ENCODE peak calls at places on chromosomes 5 and 9, in four cellular contexts. X, K, G and E are unnamed samples.

GRCh38 chr5:38118080-38118479 is 140.3 kb upstream of the EGFLAM start:
- DNase-seq in G (no peak), K (no peak), X (no peak), E (no peak)

GRCh38 chr5:129387944-129388343 is 72.2 kb upstream of the ADAMTS19 start:
- DNase-seq in G (no peak), K (no peak), X (no peak), E (no peak)

GRCh38 chr9:132548971-132549649 is 33.3 kb upstream of the BARHL1 start:
- DNase-seq in K (no peak), G (no peak), X (no peak), E (no peak)

GRCh38 chr9:81814794-81815464 is 113.3 kb upstream of the SPATA31D4 start:
- DNase-seq in G (no peak), K (no peak), X (peak; percentile 52), E (no peak)

GRCh38 chr9:123614503-123615258 is 258.7 kb downstream of the CRB2 start:
- DNase-seq in K (no peak), G (no peak), X (peak; percentile 5), E (peak; percentile 10)

GRCh38 chr9:124504530-124505005 is 2.6 kb downstream of the NR5A1 start:
- DNase-seq in G (no peak), K (no peak), X (no peak), E (no peak)

GRCh38 chr9:13841801-13842462 is 472.0 kb downstream of the NFIB start:
- DNase-seq in K (no peak), G (no peak), X (no peak), E (no peak)

GRCh38 chr9:92206490-92206889 is 87.0 kb downstream of the IARS1 start:
- DNase-seq in G (no peak), X (no peak), K (no peak), E (no peak)

GRCh38 chr5:176473335-176474006 is 25.3 kb downstream of the FAF2 start:
- DNase-seq in X (no peak), K (no peak), G (no peak), E (no peak)

GRCh38 chr9:134641173-134641985 is at the start of gene COL5A1:
- DNase-seq in G (peak; percentile 84), X (no peak), K (peak; percentile 92), E (peak; percentile 98)

GRCh38 chr9:108270041-108270440 is 585.7 kb downstream of the ACTL7B start:
- DNase-seq in G (no peak), X (no peak), K (no peak), E (no peak)

GRCh38 chr9:91424403-91425176 is 958 bp upstream of the NFIL3 start:
- DNase-seq in X (peak; percentile 51), K (peak; percentile 93), G (peak; percentile 55), E (peak; percentile 87)

GRCh38 chr5:149108651-149109280 is 32.5 kb upstream of the ABLIM3 start:
- DNase-seq in X (no peak), G (no peak), K (no peak), E (no peak)

GRCh38 chr5:171309526-171310333 is 682 bp downstream of the TLX3 start:
- DNase-seq in G (no peak), K (peak; percentile 59), X (no peak), E (no peak)

GRCh38 chr5:102845041-102845440 is 89.9 kb downstream of the PAM start:
- DNase-seq in X (no peak), G (no peak), K (no peak), E (no peak)

GRCh38 chr9:83639266-83639665 is 16.3 kb downstream of the IDNK start:
- DNase-seq in G (no peak), K (no peak), X (no peak), E (no peak)

GRCh38 chr5:114319821-114320220 is 42.0 kb upstream of the KCNN2 start:
- DNase-seq in G (no peak), K (no peak), X (no peak), E (no peak)

GRCh38 chr9:114276908-114277821 is 45.7 kb upstream of the ORM1 start:
- DNase-seq in K (peak; percentile 40), G (no peak), X (no peak), E (peak; percentile 75)

GRCh38 chr5:157328277-157328912 is 62.5 kb downstream of the CYFIP2 start:
- DNase-seq in G (peak; percentile 89), K (no peak), X (peak; percentile 73), E (no peak)

DNA sequence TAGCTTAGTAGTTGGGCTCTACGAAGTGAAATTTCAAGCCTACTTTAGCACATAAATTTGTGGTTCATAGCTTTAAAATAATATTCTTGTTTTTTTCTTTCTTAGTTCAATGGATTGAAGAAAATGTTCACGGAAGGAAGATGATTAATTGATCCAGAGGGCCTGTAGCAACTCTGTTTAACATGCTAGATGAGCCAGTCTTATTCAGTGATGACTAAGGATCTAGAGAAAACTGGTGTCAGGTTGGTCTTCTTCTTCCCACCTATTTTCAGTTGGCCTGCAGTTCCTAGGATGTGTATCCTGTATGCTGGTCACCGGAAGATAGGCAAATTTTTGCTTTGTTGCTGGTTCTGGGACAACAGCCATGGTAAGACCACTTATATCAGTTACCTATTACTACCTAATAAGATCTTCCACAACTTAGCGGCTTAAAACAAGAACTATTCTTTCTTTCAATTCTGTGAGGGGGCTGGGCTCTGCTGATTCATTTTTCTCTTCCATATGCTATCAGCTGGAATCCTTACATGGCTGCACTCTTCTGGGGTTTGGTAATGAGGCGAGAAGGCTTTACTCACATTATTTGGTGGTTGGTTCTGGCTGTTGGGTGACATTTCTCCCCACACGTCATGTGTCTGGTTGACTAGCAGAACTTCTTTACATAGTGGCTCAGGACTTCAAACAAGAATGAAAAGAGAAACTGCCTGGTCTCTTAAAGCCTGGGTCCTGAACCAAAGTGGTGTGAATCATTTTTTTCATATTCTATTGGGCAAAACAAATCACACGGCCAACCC is 182.7 kb upstream of the ACTBL2 start:
- DNase-seq in X (no peak), G (no peak), K (no peak), E (no peak)
- TF ChIP-seq CTCF in X (no peak), G (no peak), K (no peak), E (no peak)

GRCh38 chr5:55104036-55104767 is 1.8 kb downstream of the GZMA start:
- DNase-seq in G (no peak), X (no peak), K (no peak), E (no peak)
- TF ChIP-seq CTCF in G (no peak), X (no peak), K (no peak), E (no peak)

GRCh38 chr9:85067792-85068191 is 398.3 kb downstream of the NTRK2 start:
- DNase-seq in G (no peak), X (no peak), K (no peak), E (no peak)
- TF ChIP-seq CTCF in G (no peak), X (no peak), K (no peak), E (no peak)

GRCh38 chr9:75090579-75090978 is 2.3 kb downstream of the OSTF1 start:
- DNase-seq in X (no peak), K (no peak), G (no peak), E (no peak)
- TF ChIP-seq CTCF in X (no peak), K (no peak), G (no peak), E (no peak)

GRCh38 chr5:23139338-23140171 is 286.4 kb upstream of the CDH12 start:
- DNase-seq in K (no peak), X (peak; percentile 1), G (no peak), E (no peak)
- TF ChIP-seq CTCF in K (peak; percentile 35), X (peak; percentile 70), G (peak; percentile 23), E (peak; percentile 61)

GRCh38 chr5:80654391-80655230 is at the start of the genes DHFR and MSH3:
- DNase-seq in X (peak; percentile 97), G (peak; percentile 85), K (peak; percentile 93), E (peak; percentile 92)
- TF ChIP-seq CTCF in X (peak; percentile 52), G (peak; percentile 31), K (no peak), E (peak; percentile 26)

GRCh38 chr5:42745426-42745825 is 11.2 kb upstream of the CCDC152 start:
- DNase-seq in G (no peak), X (peak; percentile 2), K (no peak), E (no peak)
- TF ChIP-seq CTCF in G (peak; percentile 10), X (peak; percentile 73), K (peak; percentile 29), E (no peak)